ENCODE peak calls at places on chromosomes 7 and 10, in five cellular contexts. G is NCI-H2029 treated with DMSO at 0.1 percent for 48 hours, Z is T-helper 9 cell, K is neural crest cell, J is sciatic nerve. C is an unnamed sample.

GRCh38 chr7:74289660-74290589 is 718 bp downstream of the CLIP2 start:
- DNase-seq in G (no peak), Z (peak; percentile 27), K (no peak), J (peak; percentile 74), C (no peak)

GRCh38 chr7:29146888-29147609 is 712 bp upstream of the CPVL start:
- DNase-seq in G (peak; percentile 17), Z (no peak), K (no peak), J (no peak), C (peak; percentile 19)

GRCh38 chr10:8180756-8181155 is 126.3 kb downstream of the GATA3 start:
- DNase-seq in G (no peak), Z (no peak), K (no peak), J (no peak), C (no peak)

GRCh38 chr10:22029450-22030236 is 26.1 kb upstream of the DNAJC1 start:
- DNase-seq in G (no peak), Z (no peak), K (no peak), J (no peak), C (no peak)

GRCh38 chr10:48287417-48288391 is 13.2 kb upstream of the FRMPD2 start:
- DNase-seq in G (peak; percentile 27), Z (no peak), K (no peak), J (peak; percentile 59), C (no peak)

GRCh38 chr10:6603142-6604125 is 23.4 kb upstream of the PRKCQ start:
- DNase-seq in G (no peak), Z (no peak), K (no peak), J (no peak), C (no peak)

GRCh38 chr10:122348512-122348911 is 26.0 kb upstream of the PLEKHA1 start:
- DNase-seq in G (no peak), Z (no peak), K (no peak), J (no peak), C (no peak)

GRCh38 chr7:149291036-149291835 is 29.2 kb downstream of the ZNF783 start:
- DNase-seq in G (no peak), Z (no peak), K (no peak), J (no peak), C (no peak)

GRCh38 chr10:88289342-88289741 is 293.8 kb downstream of the RNLS start:
- DNase-seq in G (no peak), Z (no peak), K (no peak), J (no peak), C (no peak)

GRCh38 chr7:47734287-47734948 is 152.5 kb upstream of the TNS3 start:
- DNase-seq in G (no peak), Z (no peak), K (no peak), J (no peak), C (peak; percentile 81)

GRCh38 chr7:126440542-126440941 is 812.2 kb downstream of the GRM8 start:
- DNase-seq in G (no peak), Z (no peak), K (no peak), J (no peak), C (no peak)

GRCh38 chr7:150862356-150862755 is 10.0 kb downstream of the AOC1 start:
- DNase-seq in G (no peak), Z (no peak), K (no peak), J (no peak), C (no peak)

GRCh38 chr10:132523561-132524442 is 13.8 kb upstream of the INPP5A start:
- DNase-seq in G (no peak), Z (no peak), K (no peak), J (peak; percentile 38), C (no peak)

GRCh38 chr7:94272821-94273583 is 121.7 kb upstream of the COL1A2 start:
- DNase-seq in G (no peak), Z (no peak), K (no peak), J (no peak), C (no peak)

GRCh38 chr7:11507929-11508328 is 324.1 kb downstream of the THSD7A start:
- DNase-seq in G (no peak), Z (no peak), K (no peak), J (no peak), C (no peak)

GRCh38 chr10:133318494-133319127 is 9.9 kb downstream of the ZNF511 start:
- DNase-seq in G (peak; percentile 0), Z (peak; percentile 65), K (peak; percentile 87), J (peak; percentile 77), C (peak; percentile 76)

GRCh38 chr10:97713351-97713827 is at the start of gene MARVELD1:
- DNase-seq in G (no peak), Z (no peak), K (peak; percentile 46), J (peak; percentile 92), C (peak; percentile 69)

GRCh38 chr7:44318296-44318695 is 7.1 kb downstream of the CAMK2B start:
- DNase-seq in G (no peak), Z (no peak), K (no peak), J (no peak), C (no peak)

GRCh38 chr10:126233721-126234120 is 154.6 kb downstream of the ADAM12 start:
- DNase-seq in G (no peak), Z (no peak), K (no peak), J (no peak), C (no peak)

GRCh38 chr10:67780759-67781538 is 57.0 kb downstream of the DNAJC12 start:
- DNase-seq in G (no peak), Z (no peak), K (no peak), J (no peak), C (no peak)

GRCh38 chr10:98587156-98587555 is 140.4 kb upstream of the HPS1 start:
- DNase-seq in G (no peak), Z (no peak), K (no peak), J (no peak), C (no peak)

GRCh38 chr7:47581821-47582747 is at the start of gene TNS3:
- DNase-seq in G (no peak), Z (no peak), K (peak; percentile 46), J (no peak), C (peak; percentile 72)

GRCh38 chr7:76165106-76165972 is 36.4 kb upstream of the SRRM3 start:
- DNase-seq in G (no peak), Z (no peak), K (no peak), J (peak; percentile 48), C (no peak)

GRCh38 chr7:144830811-144831210 is 5.0 kb downstream of the TPK1 start:
- DNase-seq in G (no peak), Z (no peak), K (no peak), J (no peak), C (no peak)

GRCh38 chr7:158034571-158034970 is 553.1 kb downstream of the PTPRN2 start:
- DNase-seq in G (no peak), Z (no peak), K (no peak), J (peak; percentile 33), C (no peak)

GRCh38 chr10:131928248-131929095 is 27.7 kb downstream of the PPP2R2D start:
- DNase-seq in G (no peak), Z (no peak), K (no peak), J (peak; percentile 23), C (no peak)

GRCh38 chr7:85167636-85168035 is 19.2 kb downstream of the SEMA3D start:
- DNase-seq in G (no peak), Z (no peak), K (no peak), J (no peak), C (no peak)

GRCh38 chr7:17183630-17184328 is 114.7 kb upstream of the AHR start:
- DNase-seq in G (no peak), Z (no peak), K (no peak), J (no peak), C (no peak)

GRCh38 chr10:47311193-47311899 is 10.9 kb upstream of the GDF2 start:
- DNase-seq in G (peak; percentile 46), Z (peak; percentile 28), K (no peak), J (no peak), C (no peak)

GRCh38 chr7:2971914-2972530 is 71.6 kb downstream of the CARD11 start:
- DNase-seq in G (no peak), Z (no peak), K (no peak), J (peak; percentile 5), C (no peak)

GRCh38 chr7:156169474-156170370 is 357.5 kb upstream of the SHH start:
- DNase-seq in G (no peak), Z (no peak), K (no peak), J (no peak), C (no peak)